ENCODE peak calls at places on chromosomes 11 and 22, in four cellular contexts. N is ovary, I is body of pancreas, K is HCT116. Q is an unnamed sample.
A peak's percentile ranks its signal among the peaks of the same experiment; 100 is the strongest.

GRCh38 chr22:37639771-37640590 is 512 bp downstream of the SH3BP1 start:
- DNase-seq in N (no peak), I (no peak), K (no peak), Q (peak; percentile 50)

GRCh38 chr11:106231591-106231990 is 154.1 kb downstream of the AASDHPPT start:
- DNase-seq in N (no peak), I (peak; percentile 29), K (no peak), Q (no peak)

GRCh38 chr11:64894070-64894811 is 15.8 kb upstream of the EHD1 start:
- DNase-seq in N (peak; percentile 88), I (peak; percentile 85), K (no peak), Q (peak; percentile 97)

GRCh38 chr11:123434262-123434661 is 4.2 kb downstream of the GRAMD1B start:
- DNase-seq in N (no peak), I (no peak), K (peak; percentile 43), Q (peak; percentile 61)

GRCh38 chr11:19679952-19680823 is 32.4 kb upstream of the NAV2 start:
- DNase-seq in N (peak; percentile 74), I (peak; percentile 47), K (peak; percentile 75), Q (no peak)

GRCh38 chr11:71245601-71246391 is 6.6 kb downstream of the SHANK2 start:
- DNase-seq in N (no peak), I (peak; percentile 6), K (no peak), Q (no peak)

GRCh38 chr11:235180-235997 is 753 bp downstream of the SIRT3 start:
- DNase-seq in N (no peak), I (no peak), K (no peak), Q (peak; percentile 91)

GRCh38 chr11:125123947-125124633 is 12.7 kb upstream of the TMEM218 start:
- DNase-seq in N (peak; percentile 62), I (peak; percentile 72), K (peak; percentile 86), Q (peak; percentile 68)

GRCh38 chr11:61529537-61530225 is 21.1 kb downstream of the LRRC10B start:
- DNase-seq in N (peak; percentile 86), I (peak; percentile 40), K (no peak), Q (no peak)

GRCh38 chr11:10208045-10208674 is 85.9 kb downstream of the SBF2 start:
- DNase-seq in N (no peak), I (no peak), K (peak; percentile 58), Q (peak; percentile 7)

GRCh38 chr22:24465566-24465965 is 29.6 kb upstream of the UPB1 start:
- DNase-seq in N (no peak), I (no peak), K (peak; percentile 3), Q (peak; percentile 22)

GRCh38 chr11:128720522-128720985 is 26.7 kb downstream of the FLI1 start:
- DNase-seq in N (no peak), I (no peak), K (no peak), Q (peak; percentile 74)

GRCh38 chr11:73190557-73190885 is 27.6 kb upstream of the P2RY2 start:
- DNase-seq in N (no peak), I (no peak), K (no peak), Q (no peak)

GRCh38 chr11:36427079-36427478 is 83.0 kb downstream of the TRAF6 start:
- DNase-seq in N (no peak), I (no peak), K (no peak), Q (no peak)

GRCh38 chr11:33861911-33862310 is 30.0 kb downstream of the LMO2 start:
- DNase-seq in N (no peak), I (no peak), K (no peak), Q (no peak)

GRCh38 chr22:42269407-42270177 is 861 bp downstream of the TCF20 start:
- DNase-seq in N (peak; percentile 61), I (peak; percentile 76), K (peak; percentile 48), Q (peak; percentile 83)

GRCh38 chr11:68924073-68924925 is 20.6 kb downstream of the IGHMBP2 start:
- DNase-seq in N (no peak), I (no peak), K (no peak), Q (no peak)

GRCh38 chr22:43349636-43350035 is 6.5 kb upstream of the SCUBE1 start:
- DNase-seq in N (no peak), I (no peak), K (no peak), Q (no peak)

GRCh38 chr11:128201801-128202200 is 385.6 kb downstream of the ETS1 start:
- DNase-seq in N (no peak), I (no peak), K (no peak), Q (no peak)

GRCh38 chr11:12196862-12197261 is 86.5 kb downstream of the MICAL2 start:
- DNase-seq in N (no peak), I (no peak), K (no peak), Q (no peak)

GRCh38 chr11:111795333-111795985 is 29.3 kb upstream of the PPP2R1B start:
- DNase-seq in N (no peak), I (no peak), K (no peak), Q (no peak)

GRCh38 chr11:62142921-62143320 is 19.1 kb downstream of the INCENP start:
- DNase-seq in N (no peak), I (no peak), K (no peak), Q (no peak)

GRCh38 chr11:73257342-73258103 is 14.6 kb upstream of the P2RY6 start:
- DNase-seq in N (peak; percentile 74), I (no peak), K (peak; percentile 27), Q (no peak)

GRCh38 chr22:31585161-31585859 is 76.7 kb downstream of the PISD start:
- DNase-seq in N (no peak), I (no peak), K (no peak), Q (peak; percentile 41)

GRCh38 chr22:41976070-41976901 is 7.0 kb downstream of the SEPTIN3 start:
- DNase-seq in N (no peak), I (peak; percentile 37), K (no peak), Q (peak; percentile 49)

GRCh38 chr22:40560551-40560950 is 76.0 kb downstream of the MRTFA start:
- DNase-seq in N (no peak), I (no peak), K (no peak), Q (no peak)

GRCh38 chr11:133936136-133936535 is 20.6 kb downstream of the IGSF9B start:
- DNase-seq in N (no peak), I (no peak), K (no peak), Q (no peak)

GRCh38 chr11:133936551-133936950 is 20.2 kb downstream of the IGSF9B start:
- DNase-seq in N (no peak), I (no peak), K (no peak), Q (no peak)

GRCh38 chr11:133935551-133935910 is 21.2 kb downstream of the IGSF9B start:
- DNase-seq in N (no peak), I (no peak), K (no peak), Q (no peak)

GRCh38 chr11:133934096-133934495 is 22.7 kb downstream of the IGSF9B start:
- DNase-seq in N (no peak), I (no peak), K (no peak), Q (no peak)

DNA sequence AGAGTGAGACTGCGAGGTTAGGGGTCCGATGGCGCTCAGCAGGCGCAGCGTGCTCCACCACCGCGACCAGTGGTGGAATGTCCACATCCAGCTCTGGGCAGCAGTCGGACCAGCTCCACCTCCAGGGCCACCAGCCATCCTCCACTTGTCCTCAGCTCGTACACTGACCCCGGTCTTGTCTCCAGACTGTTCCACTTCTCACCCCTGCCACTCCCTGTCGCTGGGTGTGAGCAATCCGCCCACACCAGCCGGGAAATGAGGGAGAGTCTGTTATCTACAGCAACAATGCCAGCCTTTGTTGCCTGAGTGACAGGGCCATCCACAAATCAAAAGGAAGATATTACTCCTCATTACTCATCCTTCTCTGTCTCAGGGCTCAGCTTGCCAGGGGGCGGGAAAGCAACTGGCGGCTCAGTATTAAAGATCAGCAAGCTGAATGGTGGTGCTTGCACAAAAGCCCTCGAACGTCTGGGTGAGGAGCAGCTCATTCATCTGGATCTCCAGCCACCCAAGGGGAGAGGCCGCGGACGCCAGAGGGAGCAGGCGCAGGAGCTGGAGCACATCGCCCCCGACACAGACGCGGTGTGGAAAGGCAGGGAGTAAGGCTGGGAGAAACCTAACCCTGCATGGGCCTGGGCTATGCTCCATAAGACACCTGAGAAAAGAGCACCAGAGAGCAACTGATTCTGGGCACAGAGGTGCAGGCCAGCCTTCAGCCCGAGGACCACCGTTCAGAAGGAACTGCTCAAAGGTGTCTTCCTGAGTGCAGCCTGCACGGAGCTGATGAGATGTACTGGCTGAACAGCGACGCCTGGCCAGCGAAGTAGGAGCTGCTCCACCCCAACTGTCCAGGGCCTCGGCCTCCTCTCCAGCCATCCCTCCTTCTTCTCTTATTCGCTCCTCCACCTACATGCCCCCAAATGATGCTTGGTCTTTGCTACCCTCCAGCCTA is 21.9 kb downstream of the IGSF9B start:
- DNase-seq in N (no peak), I (no peak), K (peak; percentile 91), Q (peak; percentile 35)
- TF ChIP-seq CTCF in N (no peak), I (no peak), K (no peak), Q (no peak)

DNA sequence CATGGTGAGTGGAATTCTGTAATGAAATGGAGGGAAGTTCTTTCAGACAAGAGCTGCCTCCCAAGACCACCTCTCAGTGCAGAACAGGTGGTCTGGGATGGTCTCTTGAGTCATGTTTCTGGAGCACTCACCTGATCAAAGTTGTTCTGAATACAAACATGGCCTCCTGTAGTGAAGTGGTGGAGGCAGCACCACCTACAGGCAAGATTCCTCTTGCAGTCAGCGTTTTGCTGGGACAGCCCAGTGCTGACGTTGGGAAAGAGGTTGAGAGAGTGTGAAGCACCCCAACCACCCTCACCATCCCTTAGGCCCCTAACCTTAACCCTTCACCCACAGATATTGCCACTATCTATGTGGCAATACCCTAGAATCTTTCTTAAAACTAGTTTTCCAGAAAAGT is 371.4 kb downstream of the CADM1 start:
- DNase-seq in N (no peak), I (no peak), K (no peak), Q (peak; percentile 20)
- TF ChIP-seq CTCF in N (no peak), I (no peak), K (no peak), Q (no peak)

DNA sequence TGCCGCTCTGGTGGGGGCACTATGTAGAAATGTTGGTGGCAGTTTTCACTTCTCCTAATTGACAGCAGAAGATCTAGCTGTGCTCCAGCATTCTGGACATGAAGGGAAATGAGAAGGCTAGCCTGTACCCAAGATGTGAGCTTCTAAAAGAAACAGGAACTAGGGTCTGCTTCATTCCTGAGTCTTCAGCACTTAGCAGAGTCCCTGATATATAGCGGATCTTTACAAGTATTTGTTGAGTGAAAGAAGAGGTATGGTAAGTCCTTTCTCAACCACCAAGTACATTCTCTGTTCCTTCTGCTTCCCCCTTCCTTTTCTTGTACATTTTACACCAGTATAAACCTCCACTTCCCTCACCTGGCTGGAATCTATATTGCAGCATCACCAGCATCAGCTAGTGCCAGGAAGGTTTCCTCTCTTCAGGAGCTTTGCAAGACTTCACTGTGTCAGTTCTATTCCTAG is 408.3 kb upstream of the CADM1 start:
- DNase-seq in N (no peak), I (no peak), K (no peak), Q (no peak)
- TF ChIP-seq CTCF in N (no peak), I (no peak), K (no peak), Q (no peak)

DNA sequence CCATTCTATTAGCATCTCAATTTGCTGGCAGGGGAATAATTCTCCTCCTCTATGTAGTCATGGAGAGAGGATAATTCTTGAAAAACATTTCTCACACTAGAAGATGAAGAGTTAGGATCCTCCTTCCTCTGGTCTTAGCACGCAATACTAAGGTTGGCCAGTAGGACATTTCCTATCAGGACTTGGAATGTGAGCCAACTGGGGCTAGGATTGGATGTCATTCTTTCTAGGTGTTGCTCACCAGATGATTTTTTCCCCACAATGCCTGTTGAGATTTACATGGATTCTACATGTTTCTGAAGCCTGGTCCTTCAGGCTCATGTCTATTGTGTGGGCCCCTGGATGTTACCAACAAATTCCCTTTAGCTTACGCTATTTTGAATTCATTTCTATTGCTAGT is 28.0 kb downstream of the SLN start:
- DNase-seq in N (no peak), I (no peak), K (peak; percentile 56), Q (no peak)
- TF ChIP-seq CTCF in N (no peak), I (no peak), K (peak; percentile 73), Q (no peak)